ENCODE peak calls at places on chromosomes 12 and 14, in seven cellular contexts. I is lower leg skin, Q is uterus, C is GM23338, O is pancreas, E is transverse colon, U is thoracic aorta. F is an unnamed sample.

GRCh38 chr12:82555699-82556098 is 131.0 kb upstream of the TMTC2 start:
- DNase-seq in I (no peak), Q (no peak), C (no peak), O (no peak), E (no peak), U (no peak), F (no peak)

GRCh38 chr12:43914923-43915468 is 79.1 kb downstream of the TMEM117 start:
- DNase-seq in I (no peak), Q (no peak), C (peak), O (no peak), E (no peak), U (no peak), F (no peak)

GRCh38 chr12:117120787-117121186 is 21.6 kb upstream of the TESC start:
- DNase-seq in I (no peak), Q (no peak), C (no peak), O (no peak), E (no peak), U (no peak), F (no peak)

GRCh38 chr14:79016828-79017505 is 846.8 kb downstream of the NRXN3 start:
- DNase-seq in I (no peak), Q (no peak), C (no peak), O (no peak), E (no peak), U (no peak), F (no peak)

GRCh38 chr12:31326689-31327659 is 1.0 kb upstream of the SINHCAF start:
- DNase-seq in I (no peak), Q (no peak), C (no peak), O (no peak), E (no peak), U (no peak), F (no peak)

GRCh38 chr14:46368275-46368674 is 283.3 kb downstream of the RPL10L start:
- DNase-seq in I (no peak), Q (no peak), C (no peak), O (no peak), E (no peak), U (no peak), F (no peak)

GRCh38 chr12:129909051-129910020 is 5.5 kb upstream of the TMEM132D start:
- DNase-seq in I (no peak), Q (no peak), C (no peak), O (no peak), E (no peak), U (no peak), F (no peak)

GRCh38 chr12:127044841-127045240 is 1222.1 kb upstream of the TMEM132C start:
- DNase-seq in I (no peak), Q (no peak), C (no peak), O (no peak), E (no peak), U (no peak), F (no peak)

GRCh38 chr14:51165415-51165814 is 70.5 kb upstream of the TRIM9 start:
- DNase-seq in I (no peak), Q (no peak), C (no peak), O (no peak), E (no peak), U (no peak), F (no peak)

GRCh38 chr14:93800038-93800937 is 12.0 kb upstream of the PRIMA1 start:
- DNase-seq in I (no peak), Q (no peak), C (no peak), O (no peak), E (no peak), U (no peak), F (no peak)

GRCh38 chr12:99984271-99985128 is at the start of gene ANKS1B:
- DNase-seq in I (no peak), Q (peak), C (peak), O (peak), E (peak), U (peak), F (no peak)

GRCh38 chr12:108699955-108700563 is 31.3 kb downstream of the CORO1C start:
- DNase-seq in I (no peak), Q (no peak), C (no peak), O (no peak), E (no peak), U (no peak), F (no peak)

GRCh38 chr14:67583711-67584644 is 16.1 kb downstream of the PIGH start:
- DNase-seq in I (peak), Q (no peak), C (peak), O (no peak), E (peak), U (no peak), F (no peak)

GRCh38 chr14:69460093-69460701 is 24.3 kb upstream of the PLEKHD1 start:
- DNase-seq in I (peak), Q (peak), C (peak), O (peak), E (peak), U (no peak), F (peak)

GRCh38 chr14:67934087-67934486 is 114.5 kb downstream of the RAD51B start:
- DNase-seq in I (no peak), Q (peak), C (peak), O (no peak), E (peak), U (no peak), F (no peak)

GRCh38 chr14:35416108-35416750 is 11.7 kb upstream of the NFKBIA start:
- DNase-seq in I (no peak), Q (no peak), C (no peak), O (no peak), E (peak), U (no peak), F (no peak)

GRCh38 chr14:38310420-38310995 is 54.6 kb upstream of the CLEC14A start:
- DNase-seq in I (no peak), Q (no peak), C (no peak), O (no peak), E (no peak), U (no peak), F (no peak)

GRCh38 chr12:56020437-56021189 is at the start of gene IKZF4:
- DNase-seq in I (no peak), Q (peak), C (peak), O (no peak), E (no peak), U (no peak), F (no peak)

GRCh38 chr14:42110167-42110566 is 503.5 kb downstream of the LRFN5 start:
- DNase-seq in I (no peak), Q (no peak), C (peak), O (no peak), E (no peak), U (no peak), F (no peak)

GRCh38 chr12:124993568-124994434 is at the start of gene BRI3BP:
- DNase-seq in I (no peak), Q (peak), C (peak), O (peak), E (peak), U (no peak), F (no peak)

GRCh38 chr12:50488801-50489200 is 16.0 kb upstream of the DIP2B start:
- DNase-seq in I (no peak), Q (no peak), C (no peak), O (no peak), E (no peak), U (no peak), F (no peak)

GRCh38 chr12:9881988-9882387 is 699 bp downstream of the KLRF2 start:
- DNase-seq in I (no peak), Q (no peak), C (no peak), O (no peak), E (no peak), U (no peak), F (no peak)

GRCh38 chr12:124592050-124592449 is 24.6 kb upstream of the NCOR2 start:
- DNase-seq in I (peak), Q (no peak), C (no peak), O (no peak), E (no peak), U (no peak), F (no peak)

GRCh38 chr12:113003631-113004030 is 25.3 kb downstream of the OAS2 start:
- DNase-seq in I (no peak), Q (no peak), C (no peak), O (no peak), E (no peak), U (no peak), F (no peak)

GRCh38 chr12:119229837-119230236 is 51.1 kb downstream of the HSPB8 start:
- DNase-seq in I (no peak), Q (no peak), C (peak), O (no peak), E (no peak), U (no peak), F (peak)

GRCh38 chr12:56257491-56258067 is 605 bp downstream of the ANKRD52 start:
- DNase-seq in I (peak), Q (no peak), C (peak), O (no peak), E (no peak), U (no peak), F (no peak)

GRCh38 chr14:31682768-31683167 is 121.6 kb downstream of the NUBPL start:
- DNase-seq in I (no peak), Q (no peak), C (no peak), O (no peak), E (no peak), U (no peak), F (no peak)

GRCh38 chr12:106135075-106135474 is 3.7 kb downstream of the NUAK1 start:
- DNase-seq in I (no peak), Q (no peak), C (no peak), O (no peak), E (no peak), U (no peak), F (no peak)

GRCh38 chr12:62995097-62995496 is 60.1 kb upstream of the PPM1H start:
- DNase-seq in I (no peak), Q (no peak), C (peak), O (no peak), E (no peak), U (no peak), F (no peak)

GRCh38 chr14:76268013-76268376 is 107.9 kb upstream of the ESRRB start:
- DNase-seq in I (no peak), Q (no peak), C (no peak), O (no peak), E (no peak), U (no peak), F (no peak)

GRCh38 chr12:122868471-122869177 is 27.3 kb downstream of the VPS37B start:
- DNase-seq in I (peak), Q (peak), C (no peak), O (no peak), E (no peak), U (no peak), F (no peak)

GRCh38 chr12:57342207-57342691 is 88.6 kb downstream of the R3HDM2 start:
- DNase-seq in I (no peak), Q (no peak), C (peak), O (no peak), E (no peak), U (no peak), F (peak)

GRCh38 chr12:26121323-26121740 is 3.5 kb downstream of the BHLHE41 start:
- DNase-seq in I (no peak), Q (no peak), C (peak), O (no peak), E (no peak), U (no peak), F (no peak)
- H3K4me3 ChIP-seq in I (no peak), Q (no peak), C (peak), O (no peak), E (peak), U (peak), F (peak)

GRCh38 chr14:104993808-104994591 is 8.4 kb downstream of the CLBA1 start:
- DNase-seq in I (no peak), Q (no peak), C (no peak), O (peak), E (no peak), U (no peak), F (no peak)
- TF ChIP-seq CTCF in I (no peak), Q (no peak), C (no peak), O (no peak), E (no peak), U (no peak), F (no peak)

GRCh38 chr12:42020226-42020625 is 124.4 kb downstream of the GXYLT1 start:
- DNase-seq in I (no peak), Q (no peak), C (no peak), O (no peak), E (no peak), U (no peak), F (no peak)

GRCh38 chr12:42027537-42027936 is 117.1 kb downstream of the GXYLT1 start:
- DNase-seq in I (no peak), Q (no peak), C (no peak), O (no peak), E (no peak), U (no peak), F (no peak)

GRCh38 chr12:42023733-42024494 is 120.8 kb downstream of the GXYLT1 start:
- DNase-seq in I (peak), Q (peak), C (peak), O (peak), E (peak), U (peak), F (peak)

GRCh38 chr12:42024495-42024830 is 120.2 kb downstream of the GXYLT1 start:
- DNase-seq in I (no peak), Q (no peak), C (no peak), O (no peak), E (no peak), U (no peak), F (no peak)
- H3K4me3 ChIP-seq in I (no peak), Q (no peak), C (no peak), O (no peak), E (peak), U (peak), F (no peak)

GRCh38 chr14:21258194-21258888 is 10.9 kb downstream of the HNRNPC start:
- DNase-seq in I (no peak), Q (no peak), C (no peak), O (no peak), E (no peak), U (no peak), F (no peak)
- TF ChIP-seq CTCF in I (no peak), Q (no peak), C (no peak), O (no peak), E (no peak), U (no peak), F (no peak)

DNA sequence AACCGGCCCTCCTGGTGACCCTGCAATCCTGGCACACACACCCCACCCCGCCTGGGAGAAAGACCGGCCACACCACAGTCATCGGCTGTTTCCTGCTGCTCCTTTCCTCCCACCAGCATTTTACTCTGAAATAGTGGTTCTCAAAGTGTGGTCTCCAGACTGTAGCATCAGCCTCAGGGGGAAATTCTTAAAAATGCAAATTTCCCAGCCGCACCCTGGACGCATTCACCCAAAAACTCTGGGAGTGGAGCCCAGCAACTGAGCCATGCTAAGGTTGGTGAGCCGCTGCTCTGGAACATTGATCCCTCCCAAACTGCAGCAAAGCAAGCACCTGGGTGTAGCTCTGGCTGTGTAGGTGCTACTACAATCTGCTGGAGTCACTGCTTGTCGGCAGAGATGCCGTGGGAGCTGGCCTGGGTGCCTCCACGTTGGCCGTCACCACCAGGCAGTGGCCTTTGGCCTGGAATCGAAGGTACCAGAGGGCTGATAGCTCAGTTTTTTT is 38.4 kb upstream of the BCL2L14 start:
- DNase-seq in I (no peak), Q (no peak), C (no peak), O (peak), E (peak), U (no peak), F (peak)
- H3K4me3 ChIP-seq in I (no peak), Q (peak), C (no peak), O (no peak), E (peak), U (peak), F (peak)

DNA sequence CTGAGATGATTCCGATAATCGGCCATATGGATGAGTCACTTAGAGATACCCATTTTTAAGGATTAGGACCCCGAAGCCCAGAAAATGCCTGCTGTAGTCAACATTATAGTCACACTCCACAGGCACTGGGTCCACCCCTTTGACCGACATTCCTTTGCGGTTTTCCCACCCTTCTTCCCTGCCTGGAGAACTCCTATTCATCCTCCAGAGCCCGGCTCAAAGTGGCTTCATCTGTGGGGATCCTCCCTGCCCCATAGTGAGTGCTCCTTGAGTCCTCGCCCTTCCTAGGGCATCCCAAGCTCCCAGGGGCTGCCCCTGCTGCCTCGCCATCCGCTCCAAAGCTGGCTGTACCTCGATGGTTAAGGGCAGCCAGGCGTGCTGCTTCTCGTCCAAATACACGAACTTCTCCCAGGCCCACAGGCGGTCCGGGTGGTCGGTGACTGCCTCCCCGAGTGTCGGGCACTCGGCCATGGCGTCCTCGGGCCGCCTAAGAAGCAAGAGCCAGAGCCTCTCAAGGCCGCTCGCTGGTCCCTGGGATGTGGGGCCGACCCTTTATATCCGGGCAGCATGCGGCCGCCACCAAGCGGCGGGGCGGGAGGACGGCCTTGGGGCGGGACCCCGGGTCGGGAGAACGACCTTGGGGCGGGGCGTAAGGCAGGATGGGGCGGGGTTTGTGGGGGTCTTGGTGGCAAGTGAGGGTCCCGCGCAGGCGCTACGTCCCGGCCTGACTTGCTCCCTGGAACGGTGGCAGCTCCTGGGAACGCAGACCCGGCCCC is at the start of gene TCL1A:
- DNase-seq in I (no peak), Q (no peak), C (peak), O (no peak), E (no peak), U (no peak), F (no peak)
- TF ChIP-seq CTCF in I (no peak), Q (no peak), C (peak), O (no peak), E (no peak), U (no peak), F (no peak)

GRCh38 chr12:103957865-103958388 is 7.7 kb upstream of the TDG start:
- DNase-seq in I (no peak), Q (no peak), C (no peak), O (no peak), E (no peak), U (no peak), F (no peak)
- H3K4me3 ChIP-seq in I (no peak), Q (no peak), C (peak), O (no peak), E (peak), U (peak), F (peak)

GRCh38 chr14:50060871-50061663 is 55.3 kb downstream of the VCPKMT start:
- DNase-seq in I (peak), Q (peak), C (peak), O (no peak), E (peak), U (peak), F (peak)
- TF ChIP-seq CTCF in I (no peak), Q (peak), C (peak), O (no peak), E (no peak), U (peak), F (no peak)

GRCh38 chr12:54189198-54189539 is 384 bp upstream of the SMUG1 start:
- DNase-seq in I (no peak), Q (no peak), C (no peak), O (no peak), E (no peak), U (no peak), F (no peak)
- H3K4me3 ChIP-seq in I (no peak), Q (no peak), C (peak), O (no peak), E (peak), U (peak), F (peak)

GRCh38 chr12:48197967-48198618 is 5.0 kb downstream of the OR10AD1 start:
- DNase-seq in I (peak), Q (peak), C (peak), O (peak), E (peak), U (peak), F (peak)
- TF ChIP-seq CTCF in I (no peak), Q (no peak), C (no peak), O (no peak), E (no peak), U (no peak), F (no peak)

F was measured in right atrium auricular region.